ENCODE peak calls at places on chromosomes 1 and 21, in ten cellular contexts. One of them, this sample, is unnamed.

GRCh38 chr1:62180649-62181048 is 14.0 kb upstream of the L1TD1 start:
- DNase-seq in A549: no peak
- DNase-seq in left cardiac atrium: no peak
- DNase-seq in astrocyte of the spinal cord: no peak
- DNase-seq in HFFc6: no peak
- DNase-seq in C1 segment of cervical spinal cord: no peak
- DNase-seq in left ventricle myocardium inferior: no peak
- DNase-seq in aorta: no peak
- DNase-seq in RWPE1: no peak
- DNase-seq in occipital lobe: no peak
- DNase-seq in this sample: no peak

GRCh38 chr1:40851643-40852042 is 10.5 kb downstream of the CITED4 start:
- DNase-seq in A549: no peak
- DNase-seq in astrocyte of the spinal cord: no peak
- DNase-seq in occipital lobe: no peak
- DNase-seq in aorta: no peak
- DNase-seq in HFFc6: no peak
- DNase-seq in left ventricle myocardium inferior: no peak
- DNase-seq in RWPE1: no peak
- DNase-seq in C1 segment of cervical spinal cord: no peak
- DNase-seq in left cardiac atrium: no peak
- DNase-seq in this sample: no peak

GRCh38 chr1:84363019-84363418 is 35.3 kb upstream of the DNASE2B start:
- DNase-seq in left ventricle myocardium inferior: no peak
- DNase-seq in astrocyte of the spinal cord: no peak
- DNase-seq in A549: no peak
- DNase-seq in occipital lobe: peak
- DNase-seq in left cardiac atrium: no peak
- DNase-seq in C1 segment of cervical spinal cord: no peak
- DNase-seq in RWPE1: no peak
- DNase-seq in aorta: no peak
- DNase-seq in HFFc6: no peak
- DNase-seq in this sample: no peak

GRCh38 chr1:182249201-182249676 is 142.4 kb downstream of the GLUL start:
- DNase-seq in C1 segment of cervical spinal cord: no peak
- DNase-seq in occipital lobe: no peak
- DNase-seq in HFFc6: no peak
- DNase-seq in left ventricle myocardium inferior: no peak
- DNase-seq in astrocyte of the spinal cord: no peak
- DNase-seq in aorta: no peak
- DNase-seq in left cardiac atrium: no peak
- DNase-seq in A549: no peak
- DNase-seq in RWPE1: no peak
- DNase-seq in this sample: no peak

GRCh38 chr1:36307601-36308330 is 1.6 kb downstream of the SH3D21 start:
- DNase-seq in A549: no peak
- DNase-seq in C1 segment of cervical spinal cord: no peak
- DNase-seq in astrocyte of the spinal cord: no peak
- DNase-seq in RWPE1: no peak
- DNase-seq in left ventricle myocardium inferior: no peak
- DNase-seq in aorta: no peak
- DNase-seq in occipital lobe: no peak
- DNase-seq in HFFc6: no peak
- DNase-seq in left cardiac atrium: no peak
- DNase-seq in this sample: no peak

GRCh38 chr21:46553993-46554392 is 50.9 kb downstream of the S100B start:
- DNase-seq in left cardiac atrium: no peak
- DNase-seq in left ventricle myocardium inferior: no peak
- DNase-seq in occipital lobe: no peak
- DNase-seq in astrocyte of the spinal cord: no peak
- DNase-seq in A549: no peak
- DNase-seq in RWPE1: no peak
- DNase-seq in C1 segment of cervical spinal cord: no peak
- DNase-seq in aorta: no peak
- DNase-seq in HFFc6: no peak
- DNase-seq in this sample: no peak

GRCh38 chr1:54137532-54138061 is 15.2 kb downstream of the CDCP2 start:
- DNase-seq in left cardiac atrium: no peak
- DNase-seq in RWPE1: no peak
- DNase-seq in HFFc6: no peak
- DNase-seq in occipital lobe: no peak
- DNase-seq in C1 segment of cervical spinal cord: no peak
- DNase-seq in aorta: no peak
- DNase-seq in astrocyte of the spinal cord: peak
- DNase-seq in left ventricle myocardium inferior: no peak
- DNase-seq in A549: no peak
- DNase-seq in this sample: no peak

GRCh38 chr1:21212126-21212525 is 35.4 kb upstream of the EIF4G3 start:
- DNase-seq in astrocyte of the spinal cord: no peak
- DNase-seq in RWPE1: no peak
- DNase-seq in aorta: no peak
- DNase-seq in occipital lobe: no peak
- DNase-seq in C1 segment of cervical spinal cord: no peak
- DNase-seq in A549: no peak
- DNase-seq in HFFc6: peak
- DNase-seq in left cardiac atrium: no peak
- DNase-seq in left ventricle myocardium inferior: no peak
- DNase-seq in this sample: no peak

GRCh38 chr1:58618303-58618702 is 41.3 kb upstream of the TACSTD2 start:
- DNase-seq in occipital lobe: no peak
- DNase-seq in left ventricle myocardium inferior: no peak
- DNase-seq in HFFc6: peak
- DNase-seq in RWPE1: peak
- DNase-seq in A549: peak
- DNase-seq in left cardiac atrium: peak
- DNase-seq in astrocyte of the spinal cord: peak
- DNase-seq in aorta: peak
- DNase-seq in C1 segment of cervical spinal cord: peak
- DNase-seq in this sample: peak

GRCh38 chr1:226973898-226974543 is 33.9 kb downstream of the COQ8A start:
- DNase-seq in RWPE1: peak
- DNase-seq in astrocyte of the spinal cord: peak
- DNase-seq in A549: no peak
- DNase-seq in occipital lobe: no peak
- DNase-seq in left ventricle myocardium inferior: peak
- DNase-seq in C1 segment of cervical spinal cord: peak
- DNase-seq in HFFc6: no peak
- DNase-seq in left cardiac atrium: peak
- DNase-seq in aorta: peak
- DNase-seq in this sample: no peak

GRCh38 chr1:2208309-2209239 is 14.0 kb upstream of the FAAP20 start:
- DNase-seq in left ventricle myocardium inferior: peak
- DNase-seq in RWPE1: peak
- DNase-seq in occipital lobe: no peak
- DNase-seq in left cardiac atrium: peak
- DNase-seq in HFFc6: peak
- DNase-seq in C1 segment of cervical spinal cord: no peak
- DNase-seq in A549: peak
- DNase-seq in astrocyte of the spinal cord: peak
- DNase-seq in aorta: peak
- DNase-seq in this sample: peak

GRCh38 chr1:240352769-240353168 is 259.2 kb downstream of the GREM2 start:
- DNase-seq in A549: peak
- DNase-seq in RWPE1: no peak
- DNase-seq in left cardiac atrium: no peak
- DNase-seq in C1 segment of cervical spinal cord: no peak
- DNase-seq in aorta: no peak
- DNase-seq in astrocyte of the spinal cord: peak
- DNase-seq in HFFc6: no peak
- DNase-seq in occipital lobe: no peak
- DNase-seq in left ventricle myocardium inferior: no peak
- DNase-seq in this sample: no peak

GRCh38 chr1:93623875-93624274 is 57.8 kb downstream of the BCAR3 start:
- DNase-seq in aorta: no peak
- DNase-seq in HFFc6: peak
- DNase-seq in RWPE1: peak
- DNase-seq in astrocyte of the spinal cord: peak
- DNase-seq in left ventricle myocardium inferior: no peak
- DNase-seq in left cardiac atrium: no peak
- DNase-seq in occipital lobe: no peak
- DNase-seq in C1 segment of cervical spinal cord: no peak
- DNase-seq in A549: no peak
- DNase-seq in this sample: peak